ENCODE peak calls at places on chromosomes 12 and 14, in eight cellular contexts. I, H, R, P, B, C, Y and W are unnamed samples.

GRCh38 chr12:119179335-119180021 is 747 bp downstream of the HSPB8 start:
- DNase-seq in Y (no peak), I (no peak), C (no peak), H (peak), R (peak), B (no peak), P (no peak), W (peak)

GRCh38 chr14:83561261-83561660 is 1968.7 kb upstream of the FLRT2 start:
- DNase-seq in Y (no peak), I (no peak), H (no peak), B (no peak), P (no peak), R (no peak), C (no peak), W (no peak)

GRCh38 chr14:79605863-79606262 is 605.4 kb downstream of the DIO2 start:
- DNase-seq in I (no peak), R (no peak), B (no peak), Y (no peak), H (no peak), P (no peak), C (no peak), W (no peak)

GRCh38 chr12:27245039-27245438 is 953 bp downstream of the STK38L start:
- DNase-seq in B (no peak), C (no peak), H (no peak), P (no peak), I (no peak), R (no peak), Y (no peak), W (no peak)

GRCh38 chr14:53226553-53226952 is 73.4 kb upstream of the DDHD1 start:
- DNase-seq in H (peak), I (no peak), P (no peak), B (no peak), C (no peak), R (peak), Y (no peak), W (no peak)

GRCh38 chr14:30260772-30261607 is 298.0 kb upstream of the G2E3 start:
- DNase-seq in H (no peak), C (no peak), B (no peak), R (no peak), I (no peak), Y (no peak), P (no peak), W (no peak)

GRCh38 chr14:43894534-43894933 is 612.5 kb downstream of the FSCB start:
- DNase-seq in I (no peak), P (no peak), H (peak), Y (no peak), B (no peak), R (no peak), C (no peak), W (no peak)

GRCh38 chr14:76323331-76324050 is 52.4 kb upstream of the ESRRB start:
- DNase-seq in R (no peak), H (no peak), C (no peak), I (no peak), B (no peak), P (no peak), Y (no peak), W (no peak)

GRCh38 chr14:32074887-32075572 is 2.1 kb upstream of the ARHGAP5 start:
- DNase-seq in P (no peak), I (no peak), Y (no peak), H (no peak), C (no peak), B (no peak), R (no peak), W (no peak)

GRCh38 chr12:132711169-132711843 is 664 bp downstream of the PGAM5 start:
- DNase-seq in H (no peak), P (no peak), C (peak), Y (no peak), B (peak), I (no peak), R (no peak), W (no peak)

GRCh38 chr12:15188136-15188535 is 33.1 kb downstream of the RERG start:
- DNase-seq in C (no peak), I (no peak), Y (no peak), H (no peak), R (no peak), B (no peak), P (no peak), W (no peak)

GRCh38 chr12:93154096-93154728 is 223.5 kb upstream of the NUDT4 start:
- DNase-seq in R (no peak), H (no peak), Y (no peak), B (no peak), P (no peak), I (no peak), C (no peak), W (no peak)

GRCh38 chr12:1800646-1801284 is 19.6 kb upstream of the LRTM2 start:
- DNase-seq in I (no peak), B (no peak), H (no peak), Y (no peak), P (no peak), C (no peak), R (no peak), W (no peak)

GRCh38 chr12:95836185-95836609 is 22.6 kb upstream of the SNRPF start:
- DNase-seq in Y (no peak), I (no peak), C (no peak), P (no peak), R (peak), B (no peak), H (peak), W (no peak)

GRCh38 chr14:36507847-36508417 is 12.1 kb downstream of the NKX2-1 start:
- DNase-seq in C (no peak), P (no peak), H (no peak), I (no peak), Y (no peak), R (no peak), B (no peak), W (no peak)

GRCh38 chr12:43914923-43915468 is 79.1 kb downstream of the TMEM117 start:
- DNase-seq in I (no peak), P (no peak), C (no peak), Y (no peak), R (no peak), B (no peak), H (peak), W (no peak)

GRCh38 chr12:89702503-89702902 is 6.1 kb downstream of the ATP2B1 start:
- DNase-seq in B (no peak), H (no peak), Y (no peak), C (no peak), P (no peak), I (no peak), R (no peak), W (no peak)

GRCh38 chr12:50174971-50175715 is 8.0 kb upstream of the CERS5 start:
- DNase-seq in I (no peak), R (peak), Y (peak), H (peak), C (no peak), B (no peak), P (no peak), W (peak)

GRCh38 chr12:121128908-121129704 is 3.6 kb upstream of the P2RX7 start:
- DNase-seq in B (peak), R (peak), H (peak), P (peak), Y (peak), I (peak), C (peak), W (peak)

GRCh38 chr14:39582028-39582654 is 149.9 kb upstream of the FBXO33 start:
- DNase-seq in Y (no peak), B (no peak), H (no peak), I (no peak), C (no peak), P (no peak), R (no peak), W (no peak)

GRCh38 chr12:98656289-98657101 is 11.4 kb downstream of the APAF1 start:
- DNase-seq in P (no peak), I (no peak), C (no peak), B (no peak), Y (no peak), H (no peak), R (no peak), W (no peak)

GRCh38 chr12:90029317-90029716 is 320.7 kb upstream of the ATP2B1 start:
- DNase-seq in H (no peak), B (no peak), R (no peak), I (no peak), C (no peak), P (no peak), Y (no peak), W (no peak)

GRCh38 chr14:33465952-33466700 is 484.7 kb downstream of the EGLN3 start:
- DNase-seq in P (no peak), H (no peak), B (no peak), C (no peak), Y (no peak), R (no peak), I (no peak), W (no peak)

GRCh38 chr12:116434155-116435065 is 124.8 kb upstream of the MAP1LC3B2 start:
- DNase-seq in I (peak), P (no peak), Y (no peak), C (no peak), H (peak), R (peak), B (no peak), W (peak)

GRCh38 chr14:104192883-104193245 is 54.5 kb downstream of the KIF26A start:
- DNase-seq in C (no peak), P (no peak), I (no peak), H (no peak), B (no peak), Y (no peak), R (no peak), W (no peak)